ENCODE peak calls at places on chromosomes 13 and 19, in five cellular contexts. B is psoas muscle, Z is gastrocnemius medialis, C is colonic mucosa, R is mesenchymal stem cell. M is an unnamed sample.

GRCh38 chr13:76830805-76831204 is 55.4 kb downstream of the KCTD12 start:
- DNase-seq in B (no peak), Z (no peak), C (no peak), R (no peak), M (no peak)

GRCh38 chr13:43693639-43694038 is 93.1 kb downstream of the ENOX1 start:
- DNase-seq in B (no peak), Z (no peak), C (no peak), R (no peak), M (no peak)

GRCh38 chr19:32708457-32708856 is 11.1 kb upstream of the TDRD12 start:
- DNase-seq in B (no peak), Z (no peak), C (no peak), R (no peak), M (no peak)

GRCh38 chr19:41646589-41647204 is 19.8 kb upstream of the CEACAM4 start:
- DNase-seq in B (no peak), Z (no peak), C (no peak), R (no peak), M (no peak)

GRCh38 chr13:101569807-101570206 is 117.3 kb downstream of the ITGBL1 start:
- DNase-seq in B (no peak), Z (no peak), C (no peak), R (no peak), M (no peak)

GRCh38 chr13:48158290-48158689 is 63.4 kb upstream of the MED4 start:
- DNase-seq in B (no peak), Z (no peak), C (no peak), R (no peak), M (no peak)

GRCh38 chr19:7971553-7972520 is 28.4 kb upstream of the TIMM44 start:
- DNase-seq in B (no peak), Z (no peak), C (no peak), R (no peak), M (no peak)

GRCh38 chr13:30241537-30241936 is 65.8 kb downstream of the KATNAL1 start:
- DNase-seq in B (no peak), Z (no peak), C (no peak), R (no peak), M (peak)

GRCh38 chr13:91540157-91540736 is 141.8 kb downstream of the GPC5 start:
- DNase-seq in B (no peak), Z (no peak), C (no peak), R (peak), M (no peak)

GRCh38 chr19:41649827-41650226 is 23.0 kb upstream of the CEACAM4 start:
- DNase-seq in B (no peak), Z (no peak), C (peak), R (no peak), M (no peak)

GRCh38 chr19:58229255-58229639 is 533 bp downstream of the ZNF544 start:
- DNase-seq in B (no peak), Z (no peak), C (no peak), R (peak), M (no peak)

GRCh38 chr19:23254141-23254910 is 4.1 kb upstream of the ZNF724 start:
- DNase-seq in B (no peak), Z (no peak), C (no peak), R (no peak), M (no peak)

GRCh38 chr13:37381502-37381901 is 217.1 kb downstream of the POSTN start:
- DNase-seq in B (no peak), Z (no peak), C (no peak), R (no peak), M (no peak)

GRCh38 chr19:28908941-28909340 is 304.0 kb downstream of the UQCRFS1 start:
- DNase-seq in B (no peak), Z (no peak), C (no peak), R (no peak), M (no peak)

GRCh38 chr19:30068528-30069395 is 126.7 kb downstream of the URI1 start:
- DNase-seq in B (no peak), Z (no peak), C (no peak), R (no peak), M (no peak)

GRCh38 chr19:46732966-46733692 is 12.7 kb upstream of the FKRP start:
- DNase-seq in B (peak), Z (peak), C (no peak), R (peak), M (peak)

GRCh38 chr19:15154002-15154612 is 46.7 kb downstream of the NOTCH3 start:
- DNase-seq in B (no peak), Z (no peak), C (peak), R (peak), M (peak)

GRCh38 chr13:45503658-45504057 is 38.9 kb downstream of the COG3 start:
- DNase-seq in B (no peak), Z (no peak), C (no peak), R (no peak), M (no peak)

GRCh38 chr13:102847272-102848234 is 1.7 kb downstream of the ERCC5 start:
- DNase-seq in B (no peak), Z (no peak), C (no peak), R (peak), M (no peak)
- H3K27ac ChIP-seq in B (peak), Z (peak), C (peak), R (peak), M (peak)

GRCh38 chr13:106597190-106597589 is 29.3 kb upstream of the ARGLU1 start:
- DNase-seq in B (peak), Z (no peak), C (no peak), R (no peak), M (peak)
- H3K27ac ChIP-seq in B (no peak), Z (no peak), C (no peak), R (no peak), M (peak)

GRCh38 chr19:19406878-19407639 is 1.6 kb downstream of the GATAD2A start:
- DNase-seq in B (peak), Z (peak), C (peak), R (peak), M (no peak)
- H3K27ac ChIP-seq in B (peak), Z (peak), C (peak), R (peak), M (peak)

GRCh38 chr19:611506-611869 is 21.8 kb downstream of the HCN2 start:
- DNase-seq in B (no peak), Z (no peak), C (no peak), R (peak), M (no peak)
- H3K27ac ChIP-seq in B (no peak), Z (peak), C (no peak), R (peak), M (no peak)